ENCODE peak calls at places on chromosome 18, in eight cellular contexts. One of them, this sample, is unnamed.

GRCh38 chr18:35282353-35282752 is 7.7 kb downstream of the ZSCAN30 start:
- DNase-seq in endothelial cell: no peak
- DNase-seq in stimulated activated CD4-positive, alpha-beta T cell treated with anti-CD3 and anti-CD28 coated beads, Interleukin-2, amount 100 ng/mL, for 48 hours: no peak
- DNase-seq in lower lobe of right lung: no peak
- DNase-seq in NCI-H345: no peak
- DNase-seq in progenitor cell of endocrine pancreas: no peak
- DNase-seq in GM06990: no peak
- DNase-seq in hypothalamus: no peak
- DNase-seq in this sample: no peak

GRCh38 chr18:34514238-34514637 is 195.9 kb upstream of the DTNA start:
- DNase-seq in endothelial cell: no peak
- DNase-seq in stimulated activated CD4-positive, alpha-beta T cell treated with anti-CD3 and anti-CD28 coated beads, Interleukin-2, amount 100 ng/mL, for 48 hours: no peak
- DNase-seq in lower lobe of right lung: no peak
- DNase-seq in NCI-H345: no peak
- DNase-seq in progenitor cell of endocrine pancreas: no peak
- DNase-seq in GM06990: no peak
- DNase-seq in hypothalamus: no peak
- DNase-seq in this sample: no peak

GRCh38 chr18:29979884-29980283 is 1062.7 kb downstream of the DSC3 start:
- DNase-seq in endothelial cell: no peak
- DNase-seq in stimulated activated CD4-positive, alpha-beta T cell treated with anti-CD3 and anti-CD28 coated beads, Interleukin-2, amount 100 ng/mL, for 48 hours: no peak
- DNase-seq in lower lobe of right lung: no peak
- DNase-seq in NCI-H345: no peak
- DNase-seq in progenitor cell of endocrine pancreas: no peak
- DNase-seq in GM06990: no peak
- DNase-seq in hypothalamus: no peak
- DNase-seq in this sample: no peak

GRCh38 chr18:42545825-42546224 is 569.7 kb downstream of the RIT2 start:
- DNase-seq in endothelial cell: no peak
- DNase-seq in stimulated activated CD4-positive, alpha-beta T cell treated with anti-CD3 and anti-CD28 coated beads, Interleukin-2, amount 100 ng/mL, for 48 hours: no peak
- DNase-seq in lower lobe of right lung: no peak
- DNase-seq in NCI-H345: no peak
- DNase-seq in progenitor cell of endocrine pancreas: no peak
- DNase-seq in GM06990: no peak
- DNase-seq in hypothalamus: no peak
- DNase-seq in this sample: no peak

GRCh38 chr18:63741769-63742168 is 33.4 kb upstream of the SERPINB7 start:
- DNase-seq in endothelial cell: no peak
- DNase-seq in stimulated activated CD4-positive, alpha-beta T cell treated with anti-CD3 and anti-CD28 coated beads, Interleukin-2, amount 100 ng/mL, for 48 hours: no peak
- DNase-seq in lower lobe of right lung: no peak
- DNase-seq in NCI-H345: no peak
- DNase-seq in progenitor cell of endocrine pancreas: no peak
- DNase-seq in GM06990: no peak
- DNase-seq in hypothalamus: no peak
- DNase-seq in this sample: no peak

GRCh38 chr18:74368901-74369705 is 53.5 kb downstream of the C18orf63 start:
- DNase-seq in endothelial cell: no peak
- DNase-seq in stimulated activated CD4-positive, alpha-beta T cell treated with anti-CD3 and anti-CD28 coated beads, Interleukin-2, amount 100 ng/mL, for 48 hours: no peak
- DNase-seq in lower lobe of right lung: no peak
- DNase-seq in NCI-H345: no peak
- DNase-seq in progenitor cell of endocrine pancreas: no peak
- DNase-seq in GM06990: no peak
- DNase-seq in hypothalamus: no peak
- DNase-seq in this sample: no peak

GRCh38 chr18:25231327-25231691 is 120.7 kb downstream of the ZNF521 start:
- DNase-seq in endothelial cell: no peak
- DNase-seq in stimulated activated CD4-positive, alpha-beta T cell treated with anti-CD3 and anti-CD28 coated beads, Interleukin-2, amount 100 ng/mL, for 48 hours: no peak
- DNase-seq in lower lobe of right lung: no peak
- DNase-seq in NCI-H345: no peak
- DNase-seq in progenitor cell of endocrine pancreas: no peak
- DNase-seq in GM06990: no peak
- DNase-seq in hypothalamus: no peak
- DNase-seq in this sample: no peak

GRCh38 chr18:40485318-40485717 is 1469.7 kb upstream of the PIK3C3 start:
- DNase-seq in endothelial cell: no peak
- DNase-seq in stimulated activated CD4-positive, alpha-beta T cell treated with anti-CD3 and anti-CD28 coated beads, Interleukin-2, amount 100 ng/mL, for 48 hours: no peak
- DNase-seq in lower lobe of right lung: no peak
- DNase-seq in NCI-H345: no peak
- DNase-seq in progenitor cell of endocrine pancreas: no peak
- DNase-seq in GM06990: no peak
- DNase-seq in hypothalamus: no peak
- DNase-seq in this sample: no peak

GRCh38 chr18:10086458-10086857 is 172.6 kb downstream of the VAPA start:
- DNase-seq in endothelial cell: no peak
- DNase-seq in stimulated activated CD4-positive, alpha-beta T cell treated with anti-CD3 and anti-CD28 coated beads, Interleukin-2, amount 100 ng/mL, for 48 hours: no peak
- DNase-seq in lower lobe of right lung: no peak
- DNase-seq in NCI-H345: no peak
- DNase-seq in progenitor cell of endocrine pancreas: no peak
- DNase-seq in GM06990: no peak
- DNase-seq in hypothalamus: no peak
- DNase-seq in this sample: peak

GRCh38 chr18:79848579-79849327 is 51.0 kb downstream of the KCNG2 start:
- DNase-seq in endothelial cell: no peak
- DNase-seq in stimulated activated CD4-positive, alpha-beta T cell treated with anti-CD3 and anti-CD28 coated beads, Interleukin-2, amount 100 ng/mL, for 48 hours: no peak
- DNase-seq in lower lobe of right lung: no peak
- DNase-seq in NCI-H345: no peak
- DNase-seq in progenitor cell of endocrine pancreas: no peak
- DNase-seq in GM06990: no peak
- DNase-seq in hypothalamus: no peak
- DNase-seq in this sample: no peak

GRCh38 chr18:68915066-68915465 is 117.2 kb downstream of the CCDC102B start:
- DNase-seq in endothelial cell: no peak
- DNase-seq in stimulated activated CD4-positive, alpha-beta T cell treated with anti-CD3 and anti-CD28 coated beads, Interleukin-2, amount 100 ng/mL, for 48 hours: no peak
- DNase-seq in lower lobe of right lung: no peak
- DNase-seq in NCI-H345: no peak
- DNase-seq in progenitor cell of endocrine pancreas: no peak
- DNase-seq in GM06990: no peak
- DNase-seq in hypothalamus: no peak
- DNase-seq in this sample: no peak

GRCh38 chr18:9547767-9548166 is 66.6 kb downstream of the PPP4R1 start:
- DNase-seq in endothelial cell: no peak
- DNase-seq in stimulated activated CD4-positive, alpha-beta T cell treated with anti-CD3 and anti-CD28 coated beads, Interleukin-2, amount 100 ng/mL, for 48 hours: no peak
- DNase-seq in lower lobe of right lung: no peak
- DNase-seq in NCI-H345: peak
- DNase-seq in progenitor cell of endocrine pancreas: no peak
- DNase-seq in GM06990: no peak
- DNase-seq in hypothalamus: no peak
- DNase-seq in this sample: no peak

GRCh38 chr18:73742959-73743358 is 404.7 kb downstream of the FBXO15 start:
- DNase-seq in endothelial cell: no peak
- DNase-seq in stimulated activated CD4-positive, alpha-beta T cell treated with anti-CD3 and anti-CD28 coated beads, Interleukin-2, amount 100 ng/mL, for 48 hours: no peak
- DNase-seq in lower lobe of right lung: no peak
- DNase-seq in NCI-H345: no peak
- DNase-seq in progenitor cell of endocrine pancreas: no peak
- DNase-seq in GM06990: no peak
- DNase-seq in hypothalamus: no peak
- DNase-seq in this sample: no peak

GRCh38 chr18:26863122-26863879 is 2.2 kb downstream of the AQP4 start:
- DNase-seq in endothelial cell: peak
- DNase-seq in stimulated activated CD4-positive, alpha-beta T cell treated with anti-CD3 and anti-CD28 coated beads, Interleukin-2, amount 100 ng/mL, for 48 hours: no peak
- DNase-seq in lower lobe of right lung: peak
- DNase-seq in NCI-H345: peak
- DNase-seq in progenitor cell of endocrine pancreas: peak
- DNase-seq in GM06990: no peak
- DNase-seq in hypothalamus: peak
- DNase-seq in this sample: peak

GRCh38 chr18:40058811-40059570 is 1896.0 kb upstream of the PIK3C3 start:
- DNase-seq in endothelial cell: no peak
- DNase-seq in stimulated activated CD4-positive, alpha-beta T cell treated with anti-CD3 and anti-CD28 coated beads, Interleukin-2, amount 100 ng/mL, for 48 hours: no peak
- DNase-seq in lower lobe of right lung: no peak
- DNase-seq in NCI-H345: no peak
- DNase-seq in progenitor cell of endocrine pancreas: no peak
- DNase-seq in GM06990: no peak
- DNase-seq in hypothalamus: no peak
- DNase-seq in this sample: no peak

GRCh38 chr18:79531386-79531785 is 135.7 kb downstream of the NFATC1 start:
- DNase-seq in endothelial cell: no peak
- DNase-seq in stimulated activated CD4-positive, alpha-beta T cell treated with anti-CD3 and anti-CD28 coated beads, Interleukin-2, amount 100 ng/mL, for 48 hours: no peak
- DNase-seq in lower lobe of right lung: peak
- DNase-seq in NCI-H345: no peak
- DNase-seq in progenitor cell of endocrine pancreas: no peak
- DNase-seq in GM06990: peak
- DNase-seq in hypothalamus: no peak
- DNase-seq in this sample: no peak

GRCh38 chr18:74990563-74991081 is 218.3 kb downstream of the PTGR3 start:
- DNase-seq in endothelial cell: no peak
- DNase-seq in stimulated activated CD4-positive, alpha-beta T cell treated with anti-CD3 and anti-CD28 coated beads, Interleukin-2, amount 100 ng/mL, for 48 hours: no peak
- DNase-seq in lower lobe of right lung: no peak
- DNase-seq in NCI-H345: peak
- DNase-seq in progenitor cell of endocrine pancreas: no peak
- DNase-seq in GM06990: no peak
- DNase-seq in hypothalamus: no peak
- DNase-seq in this sample: no peak

GRCh38 chr18:7608798-7609197 is 41.7 kb downstream of the PTPRM start:
- DNase-seq in endothelial cell: no peak
- DNase-seq in stimulated activated CD4-positive, alpha-beta T cell treated with anti-CD3 and anti-CD28 coated beads, Interleukin-2, amount 100 ng/mL, for 48 hours: no peak
- DNase-seq in lower lobe of right lung: no peak
- DNase-seq in NCI-H345: no peak
- DNase-seq in progenitor cell of endocrine pancreas: no peak
- DNase-seq in GM06990: no peak
- DNase-seq in hypothalamus: no peak
- DNase-seq in this sample: no peak

GRCh38 chr18:35030234-35030989 is 10.8 kb upstream of the MAPRE2 start:
- DNase-seq in endothelial cell: no peak
- DNase-seq in stimulated activated CD4-positive, alpha-beta T cell treated with anti-CD3 and anti-CD28 coated beads, Interleukin-2, amount 100 ng/mL, for 48 hours: no peak
- DNase-seq in lower lobe of right lung: no peak
- DNase-seq in NCI-H345: no peak
- DNase-seq in progenitor cell of endocrine pancreas: no peak
- DNase-seq in GM06990: no peak
- DNase-seq in hypothalamus: no peak
- DNase-seq in this sample: no peak

GRCh38 chr18:36298113-36298701 is 694 bp downstream of the FHOD3 start:
- DNase-seq in endothelial cell: peak
- DNase-seq in stimulated activated CD4-positive, alpha-beta T cell treated with anti-CD3 and anti-CD28 coated beads, Interleukin-2, amount 100 ng/mL, for 48 hours: no peak
- DNase-seq in lower lobe of right lung: no peak
- DNase-seq in NCI-H345: peak
- DNase-seq in progenitor cell of endocrine pancreas: peak
- DNase-seq in GM06990: peak
- DNase-seq in hypothalamus: no peak
- DNase-seq in this sample: no peak

GRCh38 chr18:35110554-35111058 is 69.4 kb downstream of the MAPRE2 start:
- DNase-seq in endothelial cell: no peak
- DNase-seq in stimulated activated CD4-positive, alpha-beta T cell treated with anti-CD3 and anti-CD28 coated beads, Interleukin-2, amount 100 ng/mL, for 48 hours: no peak
- DNase-seq in lower lobe of right lung: no peak
- DNase-seq in NCI-H345: no peak
- DNase-seq in progenitor cell of endocrine pancreas: no peak
- DNase-seq in GM06990: no peak
- DNase-seq in hypothalamus: no peak
- DNase-seq in this sample: no peak

GRCh38 chr18:62729487-62730386 is 14.4 kb downstream of the PHLPP1 start:
- DNase-seq in endothelial cell: no peak
- DNase-seq in stimulated activated CD4-positive, alpha-beta T cell treated with anti-CD3 and anti-CD28 coated beads, Interleukin-2, amount 100 ng/mL, for 48 hours: no peak
- DNase-seq in lower lobe of right lung: no peak
- DNase-seq in NCI-H345: no peak
- DNase-seq in progenitor cell of endocrine pancreas: no peak
- DNase-seq in GM06990: no peak
- DNase-seq in hypothalamus: no peak
- DNase-seq in this sample: no peak

GRCh38 chr18:28757466-28758008 is 580.6 kb upstream of the CDH2 start:
- DNase-seq in endothelial cell: no peak
- DNase-seq in stimulated activated CD4-positive, alpha-beta T cell treated with anti-CD3 and anti-CD28 coated beads, Interleukin-2, amount 100 ng/mL, for 48 hours: no peak
- DNase-seq in lower lobe of right lung: no peak
- DNase-seq in NCI-H345: no peak
- DNase-seq in progenitor cell of endocrine pancreas: no peak
- DNase-seq in GM06990: no peak
- DNase-seq in hypothalamus: no peak
- DNase-seq in this sample: no peak

GRCh38 chr18:29123706-29124530 is 947.0 kb upstream of the CDH2 start:
- DNase-seq in endothelial cell: no peak
- DNase-seq in stimulated activated CD4-positive, alpha-beta T cell treated with anti-CD3 and anti-CD28 coated beads, Interleukin-2, amount 100 ng/mL, for 48 hours: no peak
- DNase-seq in lower lobe of right lung: no peak
- DNase-seq in NCI-H345: no peak
- DNase-seq in progenitor cell of endocrine pancreas: no peak
- DNase-seq in GM06990: no peak
- DNase-seq in hypothalamus: no peak
- DNase-seq in this sample: no peak

GRCh38 chr18:3139406-3139805 is 80.4 kb downstream of the MYOM1 start:
- DNase-seq in endothelial cell: no peak
- DNase-seq in stimulated activated CD4-positive, alpha-beta T cell treated with anti-CD3 and anti-CD28 coated beads, Interleukin-2, amount 100 ng/mL, for 48 hours: no peak
- DNase-seq in lower lobe of right lung: no peak
- DNase-seq in NCI-H345: no peak
- DNase-seq in progenitor cell of endocrine pancreas: no peak
- DNase-seq in GM06990: no peak
- DNase-seq in hypothalamus: no peak
- DNase-seq in this sample: no peak

GRCh38 chr18:52570975-52571374 is 231.0 kb downstream of the DCC start:
- DNase-seq in endothelial cell: no peak
- DNase-seq in stimulated activated CD4-positive, alpha-beta T cell treated with anti-CD3 and anti-CD28 coated beads, Interleukin-2, amount 100 ng/mL, for 48 hours: no peak
- DNase-seq in lower lobe of right lung: no peak
- DNase-seq in NCI-H345: no peak
- DNase-seq in progenitor cell of endocrine pancreas: no peak
- DNase-seq in GM06990: no peak
- DNase-seq in hypothalamus: no peak
- DNase-seq in this sample: no peak

GRCh38 chr18:73646772-73647171 is 500.9 kb downstream of the FBXO15 start:
- DNase-seq in endothelial cell: no peak
- DNase-seq in stimulated activated CD4-positive, alpha-beta T cell treated with anti-CD3 and anti-CD28 coated beads, Interleukin-2, amount 100 ng/mL, for 48 hours: no peak
- DNase-seq in lower lobe of right lung: no peak
- DNase-seq in NCI-H345: no peak
- DNase-seq in progenitor cell of endocrine pancreas: no peak
- DNase-seq in GM06990: no peak
- DNase-seq in hypothalamus: no peak
- DNase-seq in this sample: no peak

GRCh38 chr18:23816740-23817139 is 127.5 kb downstream of the LAMA3 start:
- DNase-seq in endothelial cell: no peak
- DNase-seq in stimulated activated CD4-positive, alpha-beta T cell treated with anti-CD3 and anti-CD28 coated beads, Interleukin-2, amount 100 ng/mL, for 48 hours: no peak
- DNase-seq in lower lobe of right lung: peak
- DNase-seq in NCI-H345: no peak
- DNase-seq in progenitor cell of endocrine pancreas: no peak
- DNase-seq in GM06990: no peak
- DNase-seq in hypothalamus: no peak
- DNase-seq in this sample: no peak

GRCh38 chr18:31553800-31554199 is 37.9 kb upstream of the TTR start:
- DNase-seq in endothelial cell: no peak
- DNase-seq in stimulated activated CD4-positive, alpha-beta T cell treated with anti-CD3 and anti-CD28 coated beads, Interleukin-2, amount 100 ng/mL, for 48 hours: no peak
- DNase-seq in lower lobe of right lung: no peak
- DNase-seq in NCI-H345: no peak
- DNase-seq in progenitor cell of endocrine pancreas: no peak
- DNase-seq in GM06990: no peak
- DNase-seq in hypothalamus: no peak
- DNase-seq in this sample: no peak

GRCh38 chr18:51622676-51623075 is 425.2 kb upstream of the MEX3C start:
- DNase-seq in endothelial cell: no peak
- DNase-seq in stimulated activated CD4-positive, alpha-beta T cell treated with anti-CD3 and anti-CD28 coated beads, Interleukin-2, amount 100 ng/mL, for 48 hours: no peak
- DNase-seq in lower lobe of right lung: no peak
- DNase-seq in NCI-H345: peak
- DNase-seq in progenitor cell of endocrine pancreas: no peak
- DNase-seq in GM06990: no peak
- DNase-seq in hypothalamus: no peak
- DNase-seq in this sample: peak

GRCh38 chr18:68418881-68419280 is 296.0 kb downstream of the TMX3 start:
- DNase-seq in endothelial cell: no peak
- DNase-seq in stimulated activated CD4-positive, alpha-beta T cell treated with anti-CD3 and anti-CD28 coated beads, Interleukin-2, amount 100 ng/mL, for 48 hours: no peak
- DNase-seq in lower lobe of right lung: no peak
- DNase-seq in NCI-H345: no peak
- DNase-seq in progenitor cell of endocrine pancreas: no peak
- DNase-seq in GM06990: no peak
- DNase-seq in hypothalamus: no peak
- DNase-seq in this sample: no peak

GRCh38 chr18:25457636-25458035 is 105.7 kb upstream of the ZNF521 start:
- DNase-seq in endothelial cell: no peak
- DNase-seq in stimulated activated CD4-positive, alpha-beta T cell treated with anti-CD3 and anti-CD28 coated beads, Interleukin-2, amount 100 ng/mL, for 48 hours: no peak
- DNase-seq in lower lobe of right lung: no peak
- DNase-seq in NCI-H345: no peak
- DNase-seq in progenitor cell of endocrine pancreas: no peak
- DNase-seq in GM06990: no peak
- DNase-seq in hypothalamus: no peak
- DNase-seq in this sample: no peak

GRCh38 chr18:37565138-37565984 is at the start of gene CELF4:
- DNase-seq in endothelial cell: peak
- DNase-seq in stimulated activated CD4-positive, alpha-beta T cell treated with anti-CD3 and anti-CD28 coated beads, Interleukin-2, amount 100 ng/mL, for 48 hours: no peak
- DNase-seq in lower lobe of right lung: no peak
- DNase-seq in NCI-H345: peak
- DNase-seq in progenitor cell of endocrine pancreas: no peak
- DNase-seq in GM06990: no peak
- DNase-seq in hypothalamus: no peak
- DNase-seq in this sample: peak

This sample was measured in NCI-H748 treated with DMSO at 0.1 percent for 48 hours.